ENCODE peak calls at places on chromosomes 6 and 20, in seven cellular contexts. L is NCI-H1694 treated with DMSO at 0.1 percent for 48 hours, E is lung microvascular endothelial cell, M is pons, R is kidney tubule cell, I is aorta, V is fibroblast of the aortic adventitia. H is an unnamed sample.

GRCh38 chr6:121614115-121614514 is 178.7 kb downstream of the GJA1 start:
- DNase-seq in I (no peak), R (no peak), E (no peak), V (peak; percentile 74), M (no peak), L (no peak), H (peak; percentile 62)

GRCh38 chr6:144264270-144265060 is 20.7 kb upstream of the UTRN start:
- DNase-seq in R (peak; percentile 93), V (peak; percentile 95), M (no peak), E (peak; percentile 62), L (no peak), I (no peak), H (peak; percentile 93)

GRCh38 chr20:58701431-58702160 is 9.0 kb downstream of the NPEPL1 start:
- DNase-seq in I (peak; percentile 71), V (no peak), E (no peak), R (no peak), M (no peak), L (no peak), H (no peak)

GRCh38 chr6:135073217-135073616 is 18.6 kb upstream of the HBS1L start:
- DNase-seq in L (no peak), M (no peak), R (no peak), V (no peak), I (no peak), E (no peak), H (no peak)

GRCh38 chr6:144953552-144954240 is 668.6 kb downstream of the UTRN start:
- DNase-seq in V (peak; percentile 73), I (no peak), M (no peak), L (no peak), E (no peak), R (peak; percentile 95), H (peak; percentile 64)

GRCh38 chr6:4672772-4673171 is 103.4 kb upstream of the CDYL start:
- DNase-seq in E (peak; percentile 51), L (no peak), V (peak; percentile 81), R (no peak), I (no peak), M (no peak), H (peak; percentile 73)

GRCh38 chr6:27295301-27296079 is 16.6 kb downstream of the POM121L2 start:
- DNase-seq in M (no peak), L (no peak), E (peak; percentile 27), I (no peak), V (peak; percentile 73), R (peak; percentile 88), H (peak; percentile 72)

GRCh38 chr6:84460491-84460890 is 233.0 kb upstream of the CEP162 start:
- DNase-seq in V (peak; percentile 91), E (no peak), R (no peak), L (no peak), M (no peak), I (no peak), H (peak; percentile 81)

GRCh38 chr6:16108996-16109658 is 19.8 kb upstream of the MYLIP start:
- DNase-seq in V (peak; percentile 86), I (no peak), E (no peak), L (no peak), R (no peak), M (no peak), H (peak; percentile 41)

GRCh38 chr20:32674362-32674789 is 635 bp upstream of the C20orf203 start:
- DNase-seq in M (peak; percentile 57), E (peak; percentile 75), R (peak; percentile 64), V (peak; percentile 65), L (peak; percentile 52), I (no peak), H (peak; percentile 68)

GRCh38 chr6:67680297-67680932 is 954.7 kb upstream of the ADGRB3 start:
- DNase-seq in E (no peak), V (peak; percentile 23), I (no peak), R (no peak), M (no peak), L (no peak), H (peak; percentile 23)

GRCh38 chr6:86192123-86192522 is 549.4 kb upstream of the SYNCRIP start:
- DNase-seq in M (no peak), V (peak; percentile 1), L (no peak), E (peak; percentile 7), I (no peak), R (peak; percentile 31), H (peak; percentile 4)

GRCh38 chr6:99092461-99092860 is 144.7 kb upstream of the FBXL4 start:
- DNase-seq in L (no peak), E (no peak), M (no peak), I (no peak), R (no peak), V (no peak), H (no peak)

GRCh38 chr6:111789593-111789992 is 83.7 kb downstream of the FYN start:
- DNase-seq in I (no peak), R (no peak), M (peak; percentile 64), E (no peak), V (peak; percentile 88), L (no peak), H (peak; percentile 82)

GRCh38 chr20:9068896-9069663 is at the start of gene PLCB4:
- DNase-seq in I (peak; percentile 79), E (peak; percentile 59), L (peak; percentile 29), M (no peak), V (peak; percentile 32), R (peak; percentile 95), H (peak; percentile 24)

GRCh38 chr6:165967768-165968408 is 199.8 kb downstream of the TBXT start:
- DNase-seq in L (no peak), R (peak; percentile 79), M (no peak), V (no peak), I (no peak), E (no peak), H (no peak)

GRCh38 chr6:69796081-69796626 is 656 bp downstream of the LMBRD1 start:
- DNase-seq in L (no peak), E (peak; percentile 77), I (no peak), V (peak; percentile 35), M (peak; percentile 69), R (peak; percentile 85), H (peak; percentile 50)

GRCh38 chr20:50584687-50585086 is 74.5 kb downstream of the PTPN1 start:
- DNase-seq in M (no peak), I (no peak), V (no peak), E (no peak), R (no peak), L (no peak), H (no peak)

GRCh38 chr6:5671162-5671561 is 335.6 kb downstream of the NRN1 start:
- DNase-seq in M (peak; percentile 70), V (peak; percentile 16), E (no peak), I (no peak), L (no peak), R (peak; percentile 18), H (peak; percentile 85)

GRCh38 chr20:17655286-17655651 is 26.8 kb downstream of the RRBP1 start:
- DNase-seq in L (no peak), E (no peak), I (peak; percentile 28), V (peak; percentile 58), M (no peak), R (peak; percentile 16), H (peak; percentile 40)

GRCh38 chr6:100946711-100947110 is 65.6 kb upstream of the ASCC3 start:
- DNase-seq in E (no peak), R (no peak), V (no peak), I (no peak), M (no peak), L (no peak), H (no peak)

GRCh38 chr6:141153563-141153962 is 979.2 kb upstream of the GJE1 start:
- DNase-seq in I (no peak), R (no peak), V (no peak), E (peak; percentile 36), M (no peak), L (no peak), H (no peak)

GRCh38 chr6:140062042-140063041 is 687.9 kb upstream of the CITED2 start:
- DNase-seq in V (peak; percentile 98), M (no peak), I (peak; percentile 68), L (no peak), R (peak; percentile 84), E (no peak), H (peak; percentile 97)

GRCh38 chr20:9054176-9054575 is 14.7 kb upstream of the PLCB4 start:
- DNase-seq in L (no peak), V (peak; percentile 43), E (no peak), I (no peak), R (no peak), M (no peak), H (no peak)

GRCh38 chr20:22700387-22700786 is 116.0 kb upstream of the FOXA2 start:
- DNase-seq in V (peak; percentile 89), E (no peak), I (no peak), L (no peak), M (no peak), R (no peak), H (peak; percentile 79)

GRCh38 chr6:10390495-10391298 is 24.2 kb downstream of the TFAP2A start:
- DNase-seq in E (no peak), V (no peak), R (no peak), I (no peak), L (no peak), M (no peak), H (no peak)

GRCh38 chr20:62449951-62450815 is 22.8 kb upstream of the RBBP8NL start:
- DNase-seq in M (no peak), R (no peak), E (no peak), I (no peak), V (no peak), L (no peak), H (no peak)

GRCh38 chr20:36404435-36404978 is 98.4 kb downstream of the DLGAP4 start:
- DNase-seq in L (no peak), R (no peak), V (no peak), E (no peak), M (no peak), I (no peak), H (no peak)

GRCh38 chr6:89589297-89590074 is 49.1 kb downstream of the LYRM2 start:
- DNase-seq in R (no peak), I (no peak), M (no peak), L (no peak), V (no peak), E (no peak), H (no peak)

GRCh38 chr6:6452002-6452401 is 131.5 kb upstream of the F13A1 start:
- DNase-seq in E (no peak), R (no peak), M (no peak), V (no peak), I (no peak), L (no peak), H (no peak)

GRCh38 chr6:52261229-52261628 is 16.9 kb upstream of the IL17F start:
- DNase-seq in V (peak; percentile 56), E (no peak), L (no peak), I (no peak), M (no peak), R (no peak), H (no peak)

GRCh38 chr20:6388666-6389197 is 265.9 kb upstream of the FERMT1 start:
- DNase-seq in R (peak; percentile 3), I (no peak), L (no peak), V (no peak), E (no peak), M (no peak), H (no peak)